ENCODE peak calls at places on chromosome 18, in nine cellular contexts. X is LoVo; B is left ventricle myocardium inferior; G is posterior vena cava; Q is HTR-8/SVneo; O is activated CD4-positive, alpha-beta T cell treated with anti-CD3 and anti-CD28 coated beads, Interleukin-2, amount 50 U/mL, for 48 hours; A is stomach; Y is stimulated activated CD4-positive, alpha-beta T cell treated with anti-CD3 and anti-CD28 coated beads, Interleukin-1b, Interleukin-23, amount 100 ng/mL, for 48 hours; T is AG08396. F is an unnamed sample.
A peak's percentile ranks its signal among the peaks of the same experiment; 100 is the strongest.

GRCh38 chr18:55588001-55588875 is at the start of gene TCF4:
- DNase-seq in X (no peak), B (peak; percentile 69), G (peak; percentile 87), Q (peak; percentile 17), O (peak; percentile 7), A (peak; percentile 28), Y (peak; percentile 5), T (peak; percentile 53), F (peak; percentile 81)

GRCh38 chr18:58793361-58793760 is 71.3 kb upstream of the ZNF532 start:
- DNase-seq in X (peak; percentile 11), B (no peak), G (no peak), Q (no peak), O (no peak), A (no peak), Y (no peak), T (peak; percentile 67), F (no peak)

GRCh38 chr18:24734058-24734457 is 273.6 kb downstream of the HRH4 start:
- DNase-seq in X (peak; percentile 34), B (no peak), G (no peak), Q (no peak), O (no peak), A (no peak), Y (no peak), T (no peak), F (peak; percentile 23)

GRCh38 chr18:50863840-50864239 is 15.1 kb upstream of the ME2 start:
- DNase-seq in X (no peak), B (no peak), G (no peak), Q (no peak), O (no peak), A (no peak), Y (no peak), T (no peak), F (no peak)

GRCh38 chr18:33372442-33372841 is 68.1 kb downstream of the CCDC178 start:
- DNase-seq in X (no peak), B (no peak), G (no peak), Q (no peak), O (no peak), A (no peak), Y (no peak), T (no peak), F (no peak)

GRCh38 chr18:76356666-76357065 is 138.4 kb downstream of the ZNF516 start:
- DNase-seq in X (no peak), B (no peak), G (no peak), Q (no peak), O (no peak), A (no peak), Y (no peak), T (no peak), F (no peak)

GRCh38 chr18:45662468-45662867 is 47.2 kb downstream of the SLC14A2 start:
- DNase-seq in X (no peak), B (no peak), G (no peak), Q (no peak), O (no peak), A (no peak), Y (no peak), T (no peak), F (no peak)

GRCh38 chr18:46211816-46212215 is 107.6 kb downstream of the HAUS1 start:
- DNase-seq in X (no peak), B (no peak), G (no peak), Q (no peak), O (no peak), A (no peak), Y (no peak), T (peak; percentile 23), F (no peak)

GRCh38 chr18:24322594-24323136 is 75.0 kb downstream of the OSBPL1A start:
- DNase-seq in X (no peak), B (no peak), G (no peak), Q (no peak), O (no peak), A (no peak), Y (no peak), T (peak; percentile 28), F (no peak)

GRCh38 chr18:44654555-44654954 is 26.1 kb upstream of the SETBP1 start:
- DNase-seq in X (no peak), B (no peak), G (no peak), Q (peak; percentile 2), O (no peak), A (no peak), Y (no peak), T (peak; percentile 54), F (no peak)

GRCh38 chr18:39806519-39806918 is 2148.5 kb upstream of the PIK3C3 start:
- DNase-seq in X (no peak), B (no peak), G (no peak), Q (no peak), O (no peak), A (no peak), Y (no peak), T (no peak), F (no peak)

GRCh38 chr18:26574958-26575864 is 26.9 kb upstream of the KCTD1 start:
- DNase-seq in X (peak; percentile 57), B (peak; percentile 28), G (peak; percentile 86), Q (peak; percentile 8), O (no peak), A (peak; percentile 55), Y (no peak), T (peak; percentile 69), F (no peak)

GRCh38 chr18:79631096-79631507 is 48.5 kb upstream of the CTDP1 start:
- DNase-seq in X (no peak), B (no peak), G (no peak), Q (no peak), O (no peak), A (peak; percentile 13), Y (no peak), T (no peak), F (no peak)

F was measured in erythroblast.